ENCODE peak calls at places on chromosome 7, in seven cellular contexts. I is heart right ventricle, E is GM12865, O is psoas muscle, A is HCT116, K is MM.1S, Q is GM12878. C is an unnamed sample.

GRCh38 chr7:94243312-94243711 is 151.4 kb upstream of the COL1A2 start:
- DNase-seq in I (no peak), E (no peak), O (no peak), A (no peak), K (no peak), Q (no peak), C (no peak)

GRCh38 chr7:107810626-107811025 is 7.6 kb upstream of the SLC26A3 start:
- DNase-seq in I (no peak), E (no peak), O (no peak), A (no peak), K (peak; percentile 10), Q (no peak), C (no peak)

GRCh38 chr7:35987016-35987415 is 166.0 kb upstream of the EEPD1 start:
- DNase-seq in I (no peak), E (no peak), O (no peak), A (no peak), K (no peak), Q (no peak), C (no peak)

GRCh38 chr7:115102738-115103137 is 180.8 kb downstream of the MDFIC start:
- DNase-seq in I (no peak), E (no peak), O (no peak), A (no peak), K (no peak), Q (no peak), C (no peak)

GRCh38 chr7:93025389-93025788 is 92.4 kb downstream of the SAMD9 start:
- DNase-seq in I (no peak), E (no peak), O (no peak), A (no peak), K (no peak), Q (no peak), C (no peak)

GRCh38 chr7:89002942-89003618 is 207.5 kb upstream of the TEX47 start:
- DNase-seq in I (no peak), E (peak; percentile 31), O (no peak), A (no peak), K (peak; percentile 78), Q (peak; percentile 24), C (no peak)

GRCh38 chr7:19317461-19317860 is 172.2 kb upstream of the FERD3L start:
- DNase-seq in I (no peak), E (no peak), O (no peak), A (no peak), K (no peak), Q (no peak), C (no peak)

GRCh38 chr7:43625453-43625852 is 42.5 kb downstream of the STK17A start:
- DNase-seq in I (no peak), E (peak; percentile 76), O (no peak), A (no peak), K (peak; percentile 63), Q (no peak), C (no peak)

GRCh38 chr7:110399421-110399820 is 691.5 kb upstream of the LRRN3 start:
- DNase-seq in I (no peak), E (no peak), O (no peak), A (no peak), K (no peak), Q (no peak), C (no peak)

GRCh38 chr7:45511721-45512422 is 62.3 kb upstream of the ADCY1 start:
- DNase-seq in I (no peak), E (no peak), O (no peak), A (no peak), K (no peak), Q (no peak), C (no peak)

GRCh38 chr7:22759721-22760120 is 32.7 kb downstream of the IL6 start:
- DNase-seq in I (no peak), E (no peak), O (no peak), A (no peak), K (no peak), Q (no peak), C (no peak)

GRCh38 chr7:90455163-90456030 is 14.0 kb upstream of the PTTG1IP2 start:
- DNase-seq in I (peak; percentile 11), E (peak; percentile 48), O (no peak), A (peak; percentile 28), K (peak; percentile 55), Q (peak; percentile 7), C (no peak)

GRCh38 chr7:47600199-47601118 is 18.5 kb upstream of the TNS3 start:
- DNase-seq in I (no peak), E (no peak), O (no peak), A (no peak), K (peak; percentile 24), Q (no peak), C (no peak)

GRCh38 chr7:101978683-101979082 is 161.3 kb downstream of the CUX1 start:
- DNase-seq in I (no peak), E (no peak), O (no peak), A (no peak), K (no peak), Q (no peak), C (no peak)

GRCh38 chr7:41979834-41980307 is 257.1 kb downstream of the GLI3 start:
- DNase-seq in I (no peak), E (peak; percentile 22), O (no peak), A (peak; percentile 3), K (peak; percentile 34), Q (no peak), C (no peak)

GRCh38 chr7:12619461-12620069 is 49.0 kb downstream of the SCIN start:
- DNase-seq in I (no peak), E (no peak), O (no peak), A (no peak), K (no peak), Q (no peak), C (no peak)

GRCh38 chr7:66247387-66248078 is 42.4 kb downstream of the TPST1 start:
- DNase-seq in I (no peak), E (no peak), O (no peak), A (no peak), K (no peak), Q (no peak), C (no peak)

GRCh38 chr7:139431459-139431858 is 52.0 kb downstream of the KLRG2 start:
- DNase-seq in I (no peak), E (no peak), O (no peak), A (no peak), K (no peak), Q (no peak), C (no peak)

GRCh38 chr7:128842674-128843641 is 12.8 kb downstream of the FLNC start:
- DNase-seq in I (no peak), E (no peak), O (peak; percentile 63), A (no peak), K (no peak), Q (no peak), C (no peak)

GRCh38 chr7:23863209-23863798 is 153.3 kb downstream of the STK31 start:
- DNase-seq in I (no peak), E (peak; percentile 55), O (no peak), A (peak; percentile 45), K (peak; percentile 46), Q (no peak), C (peak; percentile 4)

GRCh38 chr7:50940621-50941020 is 157.9 kb upstream of the GRB10 start:
- DNase-seq in I (no peak), E (no peak), O (no peak), A (no peak), K (no peak), Q (no peak), C (no peak)

GRCh38 chr7:70506463-70506862 is 625.5 kb upstream of the GALNT17 start:
- DNase-seq in I (no peak), E (peak; percentile 23), O (no peak), A (no peak), K (no peak), Q (no peak), C (no peak)

GRCh38 chr7:2810682-2811471 is 33.2 kb downstream of the GNA12 start:
- DNase-seq in I (no peak), E (no peak), O (no peak), A (no peak), K (no peak), Q (no peak), C (no peak)
- H3K4me3 ChIP-seq in I (no peak overlapping the region), E (no peak overlapping the region), O (peak overlapping the region; percentile 41), A (no peak overlapping the region), K (no peak overlapping the region), Q (no peak overlapping the region), C (no peak overlapping the region)

GRCh38 chr7:33108931-33109757 is at the start of gene RP9:
- DNase-seq in I (peak; percentile 57), E (peak; percentile 82), O (peak; percentile 84), A (peak; percentile 57), K (peak; percentile 77), Q (no peak), C (no peak)
- TF ChIP-seq CTCF in I (peak; percentile 74), E (peak; percentile 56), O (peak; percentile 73), A (peak; percentile 43), K (peak; percentile 38), Q (peak; percentile 52), C (no peak)

GRCh38 chr7:30911561-30911969 is at the start of gene AQP1:
- DNase-seq in I (peak; percentile 92), E (no peak), O (peak; percentile 80), A (no peak), K (no peak), Q (no peak), C (no peak)
- H3K4me3 ChIP-seq in I (peak within 1 kb of the TSS; percentile 47), E (no peak within 1 kb of the TSS), O (peak within 1 kb of the TSS; percentile 60), A (no peak within 1 kb of the TSS), K (no peak within 1 kb of the TSS), Q (no peak within 1 kb of the TSS), C (no peak within 1 kb of the TSS)

DNA sequence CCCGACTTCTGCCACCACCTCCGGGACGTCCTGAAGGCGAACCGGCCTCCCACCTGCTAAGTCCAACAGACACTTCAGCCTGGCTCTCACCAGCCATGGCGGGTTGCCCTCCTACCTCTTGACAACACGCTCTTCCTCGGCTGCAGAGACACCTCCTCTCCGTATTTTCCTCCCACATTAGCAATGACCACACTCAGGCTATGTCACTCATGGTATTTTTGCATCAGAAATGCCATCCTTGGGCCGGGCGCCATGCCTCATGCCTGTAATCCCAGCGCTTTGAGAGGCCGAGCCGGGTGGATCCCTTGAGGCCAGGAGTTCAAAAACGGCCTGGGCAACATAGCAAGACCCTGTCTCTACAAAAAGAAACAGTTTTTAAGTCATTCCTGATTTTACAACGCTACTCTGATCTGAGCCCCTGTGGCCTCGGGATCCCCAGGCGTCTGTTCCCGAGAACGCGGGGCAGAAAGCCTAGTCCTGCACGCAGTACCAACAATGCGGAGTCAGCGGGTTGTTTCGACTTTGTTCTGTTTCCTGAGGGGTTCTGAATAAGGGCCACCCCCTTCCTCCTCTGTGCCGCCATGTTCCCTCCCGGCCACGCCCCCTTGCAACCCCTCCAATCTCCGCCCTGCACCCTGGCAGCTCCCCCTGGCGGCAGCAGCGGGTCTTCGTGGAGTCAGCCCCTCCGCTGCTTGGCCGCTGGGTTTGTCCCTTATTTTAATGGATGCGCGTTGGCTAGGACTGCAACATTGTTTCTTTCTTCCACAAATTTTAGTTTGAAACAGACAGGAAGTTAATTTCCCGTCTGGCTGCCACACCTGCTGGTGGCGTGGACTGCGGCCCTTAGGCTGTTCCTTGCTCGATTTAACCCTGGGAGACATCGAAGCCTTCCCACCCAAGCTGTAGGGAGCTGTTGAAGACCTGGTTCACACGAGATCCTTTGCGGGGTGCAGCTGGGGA is 9.7 kb upstream of the ZFAND2A start:
- DNase-seq in I (peak; percentile 80), E (peak; percentile 90), O (peak; percentile 77), A (no peak), K (peak; percentile 67), Q (peak; percentile 56), C (no peak)
- TF ChIP-seq CTCF in I (peak; percentile 38), E (peak; percentile 86), O (peak; percentile 68), A (no peak), K (peak; percentile 85), Q (peak; percentile 97), C (peak; percentile 94)